ENCODE peak calls at places on chromosome 13, in seven cellular contexts. One of them, this sample, is unnamed.

GRCh38 chr13:81473366-81473899 is 1132.5 kb upstream of the SPRY2 start:
- DNase-seq in thoracic aorta: no peak
- DNase-seq in CD8-positive, alpha-beta T cell: no peak
- DNase-seq in transverse colon: no peak
- DNase-seq in SK-N-SH: no peak
- DNase-seq in neural progenitor cell: no peak
- DNase-seq in left lung: no peak
- DNase-seq in this sample: no peak

GRCh38 chr13:78238911-78239310 is 320.3 kb upstream of the EDNRB start:
- DNase-seq in left lung: no peak
- DNase-seq in neural progenitor cell: no peak
- DNase-seq in thoracic aorta: no peak
- DNase-seq in SK-N-SH: no peak
- DNase-seq in transverse colon: no peak
- DNase-seq in CD8-positive, alpha-beta T cell: no peak
- DNase-seq in this sample: no peak

GRCh38 chr13:109695402-109696190 is 90.8 kb downstream of the IRS2 start:
- DNase-seq in neural progenitor cell: no peak
- DNase-seq in SK-N-SH: no peak
- DNase-seq in CD8-positive, alpha-beta T cell: no peak
- DNase-seq in thoracic aorta: no peak
- DNase-seq in left lung: no peak
- DNase-seq in transverse colon: no peak
- DNase-seq in this sample: no peak

GRCh38 chr13:114099191-114099590 is 33.2 kb downstream of the RASA3 start:
- DNase-seq in CD8-positive, alpha-beta T cell: no peak
- DNase-seq in transverse colon: peak
- DNase-seq in left lung: peak
- DNase-seq in neural progenitor cell: peak
- DNase-seq in SK-N-SH: peak
- DNase-seq in thoracic aorta: peak
- DNase-seq in this sample: peak

GRCh38 chr13:52737451-52737850 is 2.2 kb downstream of the CNMD start:
- DNase-seq in SK-N-SH: no peak
- DNase-seq in neural progenitor cell: no peak
- DNase-seq in transverse colon: no peak
- DNase-seq in CD8-positive, alpha-beta T cell: no peak
- DNase-seq in left lung: no peak
- DNase-seq in thoracic aorta: no peak
- DNase-seq in this sample: no peak

GRCh38 chr13:27534976-27535370 is 84.6 kb upstream of the MTIF3 start:
- DNase-seq in neural progenitor cell: no peak
- DNase-seq in left lung: no peak
- DNase-seq in thoracic aorta: no peak
- DNase-seq in SK-N-SH: no peak
- DNase-seq in CD8-positive, alpha-beta T cell: no peak
- DNase-seq in transverse colon: no peak
- DNase-seq in this sample: no peak

GRCh38 chr13:50123862-50124535 is 108.8 kb downstream of the KCNRG start:
- DNase-seq in SK-N-SH: no peak
- DNase-seq in thoracic aorta: peak
- DNase-seq in transverse colon: peak
- DNase-seq in neural progenitor cell: peak
- DNase-seq in left lung: peak
- DNase-seq in CD8-positive, alpha-beta T cell: no peak
- DNase-seq in this sample: no peak

GRCh38 chr13:93435651-93436050 is 209.0 kb downstream of the GPC6 start:
- DNase-seq in neural progenitor cell: no peak
- DNase-seq in transverse colon: no peak
- DNase-seq in CD8-positive, alpha-beta T cell: no peak
- DNase-seq in thoracic aorta: no peak
- DNase-seq in SK-N-SH: no peak
- DNase-seq in left lung: no peak
- DNase-seq in this sample: no peak

GRCh38 chr13:74871671-74872070 is 610.3 kb downstream of the TBC1D4 start:
- DNase-seq in thoracic aorta: no peak
- DNase-seq in transverse colon: no peak
- DNase-seq in left lung: no peak
- DNase-seq in CD8-positive, alpha-beta T cell: no peak
- DNase-seq in SK-N-SH: no peak
- DNase-seq in neural progenitor cell: no peak
- DNase-seq in this sample: no peak

GRCh38 chr13:111210488-111210887 is 95.4 kb downstream of the ARHGEF7 start:
- DNase-seq in left lung: peak
- DNase-seq in thoracic aorta: no peak
- DNase-seq in SK-N-SH: no peak
- DNase-seq in transverse colon: no peak
- DNase-seq in CD8-positive, alpha-beta T cell: no peak
- DNase-seq in neural progenitor cell: peak
- DNase-seq in this sample: no peak

GRCh38 chr13:111211789-111212516 is 96.8 kb downstream of the ARHGEF7 start:
- DNase-seq in CD8-positive, alpha-beta T cell: no peak
- DNase-seq in left lung: no peak
- DNase-seq in thoracic aorta: no peak
- DNase-seq in SK-N-SH: no peak
- DNase-seq in neural progenitor cell: peak
- DNase-seq in transverse colon: no peak
- DNase-seq in this sample: no peak

GRCh38 chr13:111210945-111211469 is 95.9 kb downstream of the ARHGEF7 start:
- DNase-seq in thoracic aorta: no peak
- DNase-seq in CD8-positive, alpha-beta T cell: no peak
- DNase-seq in left lung: no peak
- DNase-seq in SK-N-SH: no peak
- DNase-seq in neural progenitor cell: no peak
- DNase-seq in transverse colon: no peak
- DNase-seq in this sample: no peak

GRCh38 chr13:111210082-111210481 is 95.0 kb downstream of the ARHGEF7 start:
- DNase-seq in neural progenitor cell: peak
- DNase-seq in left lung: no peak
- DNase-seq in thoracic aorta: no peak
- DNase-seq in transverse colon: no peak
- DNase-seq in CD8-positive, alpha-beta T cell: no peak
- DNase-seq in SK-N-SH: no peak
- DNase-seq in this sample: no peak

GRCh38 chr13:111209613-111210012 is 94.5 kb downstream of the ARHGEF7 start:
- DNase-seq in left lung: no peak
- DNase-seq in neural progenitor cell: no peak
- DNase-seq in transverse colon: no peak
- DNase-seq in SK-N-SH: no peak
- DNase-seq in thoracic aorta: no peak
- DNase-seq in CD8-positive, alpha-beta T cell: no peak
- DNase-seq in this sample: no peak
- H3K4me3 ChIP-seq in left lung: no peak
- H3K4me3 ChIP-seq in neural progenitor cell: no peak
- H3K4me3 ChIP-seq in transverse colon: no peak
- H3K4me3 ChIP-seq in SK-N-SH: no peak
- H3K4me3 ChIP-seq in thoracic aorta: peak
- H3K4me3 ChIP-seq in CD8-positive, alpha-beta T cell: no peak
- H3K4me3 ChIP-seq in this sample: no peak

GRCh38 chr13:90355162-90355751 is 992.2 kb upstream of the MIR17HG start:
- DNase-seq in left lung: no peak
- DNase-seq in thoracic aorta: no peak
- DNase-seq in SK-N-SH: no peak
- DNase-seq in transverse colon: no peak
- DNase-seq in CD8-positive, alpha-beta T cell: no peak
- DNase-seq in neural progenitor cell: no peak
- DNase-seq in this sample: no peak

GRCh38 chr13:90352763-90353162 is 994.7 kb upstream of the MIR17HG start:
- DNase-seq in thoracic aorta: no peak
- DNase-seq in neural progenitor cell: no peak
- DNase-seq in CD8-positive, alpha-beta T cell: no peak
- DNase-seq in left lung: no peak
- DNase-seq in transverse colon: no peak
- DNase-seq in SK-N-SH: no peak
- DNase-seq in this sample: no peak
- H3K4me3 ChIP-seq in thoracic aorta: no peak
- H3K4me3 ChIP-seq in neural progenitor cell: no peak
- H3K4me3 ChIP-seq in CD8-positive, alpha-beta T cell: no peak
- H3K4me3 ChIP-seq in left lung: no peak
- H3K4me3 ChIP-seq in transverse colon: no peak
- H3K4me3 ChIP-seq in SK-N-SH: no peak
- H3K4me3 ChIP-seq in this sample: no peak

GRCh38 chr13:39091586-39091985 is 53.3 kb downstream of the NHLRC3 start:
- DNase-seq in transverse colon: no peak
- DNase-seq in neural progenitor cell: no peak
- DNase-seq in thoracic aorta: no peak
- DNase-seq in SK-N-SH: no peak
- DNase-seq in CD8-positive, alpha-beta T cell: no peak
- DNase-seq in left lung: no peak
- DNase-seq in this sample: no peak

GRCh38 chr13:39100996-39101751 is 62.9 kb downstream of the NHLRC3 start:
- DNase-seq in SK-N-SH: no peak
- DNase-seq in thoracic aorta: no peak
- DNase-seq in neural progenitor cell: no peak
- DNase-seq in left lung: no peak
- DNase-seq in transverse colon: no peak
- DNase-seq in CD8-positive, alpha-beta T cell: no peak
- DNase-seq in this sample: no peak

GRCh38 chr13:39095500-39095899 is 57.2 kb downstream of the NHLRC3 start:
- DNase-seq in neural progenitor cell: no peak
- DNase-seq in transverse colon: no peak
- DNase-seq in CD8-positive, alpha-beta T cell: no peak
- DNase-seq in thoracic aorta: no peak
- DNase-seq in SK-N-SH: no peak
- DNase-seq in left lung: no peak
- DNase-seq in this sample: no peak
- H3K4me3 ChIP-seq in neural progenitor cell: no peak
- H3K4me3 ChIP-seq in transverse colon: no peak
- H3K4me3 ChIP-seq in CD8-positive, alpha-beta T cell: no peak
- H3K4me3 ChIP-seq in thoracic aorta: no peak
- H3K4me3 ChIP-seq in SK-N-SH: no peak
- H3K4me3 ChIP-seq in left lung: no peak
- H3K4me3 ChIP-seq in this sample: no peak

GRCh38 chr13:44313674-44314073 is 60.0 kb upstream of the SERP2 start:
- DNase-seq in neural progenitor cell: no peak
- DNase-seq in transverse colon: no peak
- DNase-seq in CD8-positive, alpha-beta T cell: no peak
- DNase-seq in left lung: no peak
- DNase-seq in thoracic aorta: no peak
- DNase-seq in SK-N-SH: no peak
- DNase-seq in this sample: no peak
- H3K4me3 ChIP-seq in neural progenitor cell: no peak
- H3K4me3 ChIP-seq in transverse colon: no peak
- H3K4me3 ChIP-seq in CD8-positive, alpha-beta T cell: no peak
- H3K4me3 ChIP-seq in left lung: no peak
- H3K4me3 ChIP-seq in thoracic aorta: no peak
- H3K4me3 ChIP-seq in SK-N-SH: no peak
- H3K4me3 ChIP-seq in this sample: no peak

GRCh38 chr13:46667687-46668281 is 114.8 kb downstream of the LRCH1 start:
- DNase-seq in neural progenitor cell: no peak
- DNase-seq in SK-N-SH: no peak
- DNase-seq in CD8-positive, alpha-beta T cell: no peak
- DNase-seq in left lung: no peak
- DNase-seq in transverse colon: no peak
- DNase-seq in thoracic aorta: no peak
- DNase-seq in this sample: no peak
- H3K4me3 ChIP-seq in neural progenitor cell: no peak
- H3K4me3 ChIP-seq in SK-N-SH: peak
- H3K4me3 ChIP-seq in CD8-positive, alpha-beta T cell: peak
- H3K4me3 ChIP-seq in left lung: no peak
- H3K4me3 ChIP-seq in transverse colon: peak
- H3K4me3 ChIP-seq in thoracic aorta: peak
- H3K4me3 ChIP-seq in this sample: no peak

GRCh38 chr13:22592515-22592914 is 588.3 kb upstream of the SGCG start:
- DNase-seq in transverse colon: no peak
- DNase-seq in SK-N-SH: no peak
- DNase-seq in left lung: no peak
- DNase-seq in neural progenitor cell: no peak
- DNase-seq in CD8-positive, alpha-beta T cell: no peak
- DNase-seq in thoracic aorta: no peak
- DNase-seq in this sample: no peak
- H3K4me3 ChIP-seq in transverse colon: no peak
- H3K4me3 ChIP-seq in SK-N-SH: no peak
- H3K4me3 ChIP-seq in left lung: no peak
- H3K4me3 ChIP-seq in neural progenitor cell: no peak
- H3K4me3 ChIP-seq in CD8-positive, alpha-beta T cell: no peak
- H3K4me3 ChIP-seq in thoracic aorta: no peak
- H3K4me3 ChIP-seq in this sample: no peak

GRCh38 chr13:40439928-40440327 is 226.5 kb downstream of the FOXO1 start:
- DNase-seq in left lung: no peak
- DNase-seq in neural progenitor cell: no peak
- DNase-seq in SK-N-SH: no peak
- DNase-seq in thoracic aorta: no peak
- DNase-seq in CD8-positive, alpha-beta T cell: no peak
- DNase-seq in transverse colon: no peak
- DNase-seq in this sample: no peak

GRCh38 chr13:40442826-40443225 is 223.6 kb downstream of the FOXO1 start:
- DNase-seq in transverse colon: no peak
- DNase-seq in SK-N-SH: no peak
- DNase-seq in neural progenitor cell: no peak
- DNase-seq in thoracic aorta: no peak
- DNase-seq in left lung: no peak
- DNase-seq in CD8-positive, alpha-beta T cell: no peak
- DNase-seq in this sample: no peak

GRCh38 chr13:40440990-40441820 is 225.2 kb downstream of the FOXO1 start:
- DNase-seq in CD8-positive, alpha-beta T cell: no peak
- DNase-seq in thoracic aorta: peak
- DNase-seq in left lung: peak
- DNase-seq in neural progenitor cell: no peak
- DNase-seq in transverse colon: peak
- DNase-seq in SK-N-SH: peak
- DNase-seq in this sample: no peak

GRCh38 chr13:40444241-40444640 is 222.2 kb downstream of the FOXO1 start:
- DNase-seq in thoracic aorta: no peak
- DNase-seq in SK-N-SH: no peak
- DNase-seq in CD8-positive, alpha-beta T cell: no peak
- DNase-seq in neural progenitor cell: no peak
- DNase-seq in transverse colon: no peak
- DNase-seq in left lung: no peak
- DNase-seq in this sample: no peak

DNA sequence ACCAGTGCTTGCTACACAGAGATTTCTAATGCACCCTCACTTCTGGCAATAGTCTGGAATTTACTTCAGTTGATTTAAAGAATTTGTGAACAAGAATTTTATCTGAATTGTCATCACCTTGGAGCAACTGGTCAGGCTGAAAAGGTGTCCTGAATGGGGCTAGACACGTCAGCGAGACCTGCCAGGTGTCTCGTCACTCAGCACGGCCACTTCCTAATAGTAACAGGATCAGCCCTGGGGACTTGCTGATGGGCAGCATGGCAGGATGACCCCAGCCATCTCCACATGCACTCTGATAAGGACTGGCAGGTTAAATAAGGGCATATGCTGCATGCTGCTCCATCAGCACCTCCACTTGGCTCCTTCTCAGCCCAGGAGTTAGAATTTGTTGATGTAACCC is 224.2 kb downstream of the FOXO1 start:
- DNase-seq in neural progenitor cell: no peak
- DNase-seq in CD8-positive, alpha-beta T cell: no peak
- DNase-seq in left lung: no peak
- DNase-seq in transverse colon: no peak
- DNase-seq in SK-N-SH: no peak
- DNase-seq in thoracic aorta: no peak
- DNase-seq in this sample: no peak
- H3K4me3 ChIP-seq in neural progenitor cell: no peak
- H3K4me3 ChIP-seq in CD8-positive, alpha-beta T cell: no peak
- H3K4me3 ChIP-seq in left lung: no peak
- H3K4me3 ChIP-seq in transverse colon: no peak
- H3K4me3 ChIP-seq in SK-N-SH: no peak
- H3K4me3 ChIP-seq in thoracic aorta: no peak
- H3K4me3 ChIP-seq in this sample: no peak